ENCODE peak calls at places on chromosome 2, in nine cellular contexts. C is nucleus accumbens, E is Peyer's patch, U is NCI-H774, W is NCI-H1105, K is M059J, I is BJ, X is caudate nucleus, F is epithelial cell of esophagus. J is an unnamed sample.

GRCh38 chr2:2708575-2708974 is 377.5 kb upstream of the MYT1L start:
- DNase-seq in U (no peak), I (no peak), X (no peak), E (no peak), F (no peak), K (no peak), C (no peak), W (no peak), J (no peak)

GRCh38 chr2:129443235-129443884 is 536.1 kb upstream of the RAB6C start:
- DNase-seq in F (no peak), I (no peak), W (no peak), E (no peak), X (no peak), K (peak), U (no peak), C (no peak), J (no peak)

GRCh38 chr2:126399001-126399400 is 257.0 kb upstream of the GYPC start:
- DNase-seq in E (no peak), K (no peak), C (no peak), U (no peak), X (no peak), W (no peak), F (no peak), I (no peak), J (no peak)

GRCh38 chr2:98578231-98578630 is 30.1 kb downstream of the COA5 start:
- DNase-seq in E (no peak), W (no peak), C (no peak), X (no peak), F (no peak), I (no peak), U (no peak), K (no peak), J (no peak)

GRCh38 chr2:113117594-113118262 is 9.7 kb upstream of the IL1RN start:
- DNase-seq in I (peak), W (no peak), C (no peak), U (no peak), K (peak), F (peak), E (peak), X (no peak), J (no peak)

GRCh38 chr2:23697676-23698075 is 229.2 kb downstream of the ATAD2B start:
- DNase-seq in E (peak), W (no peak), C (no peak), U (no peak), X (no peak), F (no peak), K (peak), I (no peak), J (no peak)

GRCh38 chr2:201964631-201965206 is 68.9 kb upstream of the FZD7 start:
- DNase-seq in K (no peak), W (no peak), X (no peak), C (no peak), F (no peak), I (no peak), U (no peak), E (no peak), J (no peak)

GRCh38 chr2:29374823-29375222 is 259.6 kb downstream of the CLIP4 start:
- DNase-seq in C (no peak), W (no peak), K (no peak), F (no peak), U (no peak), X (no peak), I (no peak), E (no peak), J (peak)

GRCh38 chr2:207513577-207514257 is 16.0 kb upstream of the CREB1 start:
- DNase-seq in U (no peak), W (no peak), X (no peak), K (peak), C (no peak), E (no peak), F (peak), I (peak), J (no peak)

GRCh38 chr2:181904022-181904632 is 12.6 kb downstream of the ITPRID2 start:
- DNase-seq in K (peak), C (no peak), U (no peak), W (no peak), I (no peak), E (no peak), F (peak), X (no peak), J (no peak)

GRCh38 chr2:195563857-195564512 is 93.0 kb upstream of the SLC39A10 start:
- DNase-seq in X (no peak), F (peak), W (no peak), I (peak), K (peak), E (no peak), U (no peak), C (no peak), J (no peak)

GRCh38 chr2:134791606-134792005 is 46.8 kb upstream of the ACMSD start:
- DNase-seq in E (no peak), U (no peak), W (no peak), F (no peak), C (no peak), X (no peak), K (no peak), I (no peak), J (no peak)

GRCh38 chr2:181780159-181781081 is 100.1 kb upstream of the NEUROD1 start:
- DNase-seq in C (no peak), X (no peak), F (peak), K (peak), E (no peak), W (no peak), U (no peak), I (no peak), J (no peak)

GRCh38 chr2:126359494-126359893 is 296.5 kb upstream of the GYPC start:
- DNase-seq in F (peak), K (peak), W (no peak), E (no peak), C (no peak), I (no peak), X (no peak), U (peak), J (no peak)

GRCh38 chr2:237312021-237312755 is 101.8 kb downstream of the COL6A3 start:
- DNase-seq in I (no peak), C (no peak), K (peak), F (no peak), E (no peak), W (no peak), X (no peak), U (no peak), J (no peak)

GRCh38 chr2:59312967-59313943 is 1072.1 kb upstream of the FANCL start:
- DNase-seq in K (no peak), U (no peak), I (no peak), W (no peak), C (no peak), F (no peak), E (no peak), X (no peak), J (no peak)

J was measured in NCI-H2029.